ENCODE peak calls at places on chromosomes 6 and 20, in four cellular contexts. Q is body of pancreas; G is PC-9; O is naive thymus-derived CD4-positive, alpha-beta T cell. M is an unnamed sample. For H3K27me3, the result is how much of the 10 kb centered on the place peaks cover.

GRCh38 chr6:76706086-76706485 is 633.6 kb upstream of the IMPG1 start:
- DNase-seq in G (no peak), O (no peak), Q (no peak), M (no peak)

GRCh38 chr6:37206674-37207073 is 36.7 kb downstream of the PIM1 start:
- DNase-seq in G (no peak), Q (no peak), O (no peak), M (no peak)

GRCh38 chr6:149445095-149445466 is 39.7 kb downstream of the ZC3H12D start:
- DNase-seq in Q (no peak), G (no peak), O (no peak), M (no peak)

GRCh38 chr20:15031546-15032351 is 694.3 kb upstream of the FLRT3 start:
- DNase-seq in G (no peak), O (no peak), Q (no peak), M (peak)

GRCh38 chr6:35808688-35809087 is 3.5 kb downstream of the LHFPL5 start:
- DNase-seq in Q (no peak), O (no peak), G (no peak), M (no peak)

GRCh38 chr20:15675813-15676484 is 897.3 kb downstream of the KIF16B start:
- DNase-seq in O (no peak), Q (no peak), G (no peak), M (no peak)

GRCh38 chr6:116764961-116765841 is at the start of gene FAM162B:
- DNase-seq in G (no peak), Q (peak), O (no peak), M (peak)

GRCh38 chr6:109794201-109794926 is 103.3 kb downstream of the FIG4 start:
- DNase-seq in G (peak), O (no peak), Q (no peak), M (no peak)

GRCh38 chr6:63783096-63783495 is 147.5 kb downstream of the PHF3 start:
- DNase-seq in G (no peak), Q (peak), O (no peak), M (no peak)

GRCh38 chr20:4808872-4809271 is 87.2 kb downstream of the PRND start:
- DNase-seq in Q (no peak), G (no peak), O (no peak), M (no peak)

GRCh38 chr20:4811257-4811656 is 89.5 kb downstream of the PRND start:
- DNase-seq in Q (peak), G (no peak), O (no peak), M (no peak)

GRCh38 chr20:4811661-4812181 is 90.0 kb downstream of the PRND start:
- DNase-seq in O (peak), Q (peak), G (no peak), M (peak)

GRCh38 chr20:4810446-4811019 is 88.8 kb downstream of the PRND start:
- DNase-seq in G (no peak), O (no peak), Q (peak), M (peak)

GRCh38 chr20:4809707-4810106 is 88.0 kb downstream of the PRND start:
- DNase-seq in G (no peak), O (no peak), Q (no peak), M (no peak)
- H3K27ac ChIP-seq in G (no peak), O (peak), Q (no peak), M (no peak)

DNA sequence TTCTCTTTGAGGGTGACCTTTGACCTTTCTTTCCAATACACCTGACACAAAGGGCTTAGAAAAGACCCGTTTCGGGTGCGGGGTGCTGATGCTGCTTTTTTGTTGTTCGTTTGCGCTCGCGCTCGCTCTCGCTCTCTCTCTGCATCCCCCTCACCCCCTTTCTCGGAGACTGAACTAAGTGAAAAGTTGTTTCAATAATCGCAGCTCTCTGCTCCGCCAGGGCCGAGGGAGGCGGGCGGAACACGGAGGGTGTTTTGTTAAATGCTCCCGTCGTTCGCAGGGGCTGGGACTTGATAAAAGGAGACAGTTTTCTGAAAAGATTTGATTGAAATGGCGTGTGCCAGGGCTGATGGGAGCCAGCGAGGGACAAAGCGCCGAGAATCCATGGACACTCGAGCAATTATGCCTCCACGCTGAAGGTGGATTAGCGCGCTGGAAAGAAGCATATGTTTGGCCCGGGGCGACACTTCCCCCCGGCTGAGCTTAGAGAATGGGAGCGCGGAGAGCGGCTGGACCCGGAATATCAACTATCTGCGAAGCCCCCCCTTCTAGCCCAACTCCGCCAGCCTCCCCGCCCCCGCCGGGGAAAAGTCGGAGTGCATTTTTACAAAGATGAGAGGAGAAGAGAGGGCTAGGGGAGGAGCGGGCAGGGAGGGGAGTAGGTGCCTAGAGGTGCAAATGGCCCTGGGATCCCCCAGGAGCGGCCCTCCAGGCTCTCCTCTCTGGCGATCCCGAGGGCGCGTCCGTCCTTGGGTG is 25.0 kb downstream of the TFAP2A start:
- DNase-seq in Q (no peak), O (no peak), G (no peak), M (no peak)
- H3K27me3 ChIP-seq in Q (under half), O (half or more), G (under half), M (under half)

GRCh38 chr20:50308166-50308512 is 117.5 kb downstream of the CEBPB start:
- DNase-seq in O (no peak), Q (no peak), G (no peak), M (no peak)

GRCh38 chr20:50305636-50306477 is 115.2 kb downstream of the CEBPB start:
- DNase-seq in Q (peak), O (no peak), G (peak), M (peak)

GRCh38 chr20:50308513-50309279 is 118.1 kb downstream of the CEBPB start:
- DNase-seq in Q (peak), O (no peak), G (peak), M (peak)

GRCh38 chr20:50304883-50305635 is 114.4 kb downstream of the CEBPB start:
- DNase-seq in G (no peak), Q (peak), O (no peak), M (peak)

GRCh38 chr20:50306478-50307423 is 116.1 kb downstream of the CEBPB start:
- DNase-seq in G (no peak), O (no peak), Q (no peak), M (no peak)
- H3K27ac ChIP-seq in G (peak), O (no peak), Q (peak), M (peak)

GRCh38 chr6:136923116-136923953 is 1.2 kb downstream of the SLC35D3 start:
- DNase-seq in Q (no peak), O (no peak), G (no peak), M (peak)

GRCh38 chr6:136922680-136922996 is 537 bp downstream of the SLC35D3 start:
- DNase-seq in G (no peak), Q (no peak), O (no peak), M (no peak)

GRCh38 chr6:136923954-136924291 is 1.8 kb downstream of the SLC35D3 start:
- DNase-seq in Q (no peak), G (no peak), O (no peak), M (no peak)

GRCh38 chr6:136927313-136927712 is 5.2 kb downstream of the SLC35D3 start:
- DNase-seq in G (no peak), Q (no peak), O (peak), M (no peak)

DNA sequence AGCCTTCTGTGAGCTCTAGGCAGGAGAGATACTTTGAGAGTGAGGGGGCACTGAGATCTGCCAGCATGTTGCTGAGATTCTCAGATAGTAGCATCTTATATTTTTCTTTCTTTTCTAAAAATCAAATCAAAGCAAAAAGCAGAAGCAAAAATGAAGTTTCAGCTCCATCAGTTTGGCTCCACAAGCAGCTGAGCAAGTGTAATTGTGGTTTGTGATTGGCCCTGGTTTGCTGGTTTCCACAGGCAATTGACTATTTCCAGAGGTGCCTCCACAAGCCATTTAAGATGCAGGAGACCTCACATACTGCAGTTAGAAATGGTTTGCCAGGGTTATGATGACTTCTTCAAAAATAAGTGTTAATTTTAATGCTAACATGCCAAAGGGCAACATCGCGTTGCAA is 4.3 kb downstream of the SLC35D3 start:
- DNase-seq in G (no peak), O (no peak), Q (no peak), M (no peak)
- H3K27me3 ChIP-seq in G (under half), O (under half), Q (under half), M (under half)

DNA sequence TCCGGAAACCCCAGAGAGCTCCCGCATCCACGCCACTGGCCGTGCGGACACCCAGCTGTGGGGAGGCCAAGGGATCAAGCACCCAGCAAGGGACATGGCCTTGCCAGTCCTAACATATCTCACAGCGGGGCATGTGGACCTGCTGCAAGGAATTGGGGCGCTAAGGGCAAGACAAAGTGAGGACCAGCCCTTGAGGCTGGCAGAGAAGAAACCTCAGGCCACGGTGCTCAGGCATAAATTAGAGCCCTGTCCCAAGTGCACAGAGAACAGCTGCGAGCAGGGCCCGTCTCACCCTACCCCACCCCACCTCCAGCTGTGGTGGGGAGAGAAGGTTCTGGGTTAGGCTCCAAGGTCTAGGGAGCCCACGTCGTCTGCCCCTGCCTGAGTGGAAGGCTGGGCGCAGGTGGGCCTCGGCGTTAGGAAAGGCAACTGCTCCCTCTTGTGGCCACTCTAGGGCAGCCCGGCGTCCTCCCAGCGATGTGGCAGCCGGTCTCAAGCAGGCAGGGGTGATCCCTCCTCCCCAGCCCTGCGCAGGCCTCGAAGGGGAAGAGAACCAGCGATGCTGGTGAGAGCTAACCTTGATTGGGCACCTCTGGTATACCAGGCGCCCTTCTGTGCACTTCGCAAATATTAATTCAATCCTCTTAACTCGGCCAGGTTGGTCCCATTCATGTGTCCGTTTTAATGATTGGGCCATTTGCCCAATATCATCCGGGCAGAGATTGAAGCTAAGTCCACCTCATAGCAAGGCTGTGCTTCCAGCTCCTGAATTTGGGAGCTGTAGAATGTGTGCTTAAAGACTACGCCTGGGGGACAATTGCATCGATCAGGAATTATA is 235.8 kb downstream of the NFATC2 start:
- DNase-seq in O (peak), G (no peak), Q (peak), M (peak)
- H3K27ac ChIP-seq in O (no peak), G (no peak), Q (no peak), M (no peak)

GRCh38 chr6:161578478-161578877 is 304.6 kb upstream of the AGPAT4 start:
- DNase-seq in G (no peak), O (no peak), Q (no peak), M (no peak)
- H3K27me3 ChIP-seq in G (under half), O (under half), Q (under half), M (under half)

DNA sequence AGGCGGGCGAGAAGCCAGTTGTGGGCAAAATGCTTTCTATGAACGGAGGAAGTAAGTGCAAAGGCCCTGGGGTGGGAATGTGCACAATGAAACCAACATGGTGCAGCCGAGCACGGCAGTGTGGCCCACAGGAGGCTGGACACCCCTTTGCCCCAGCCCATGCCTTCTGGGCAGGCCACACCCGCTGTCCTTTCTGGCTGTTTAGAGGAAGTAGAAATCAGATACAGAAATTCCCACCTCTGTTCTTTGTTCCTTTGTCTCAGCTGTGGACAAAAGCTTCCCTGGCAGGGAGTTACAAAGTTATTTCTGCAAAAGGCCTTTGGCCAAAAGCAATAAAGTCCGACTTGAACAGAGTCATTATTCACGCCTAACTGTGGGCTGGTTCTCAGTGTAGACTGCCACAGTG is 11.9 kb downstream of the SULF2 start:
- DNase-seq in O (no peak), G (no peak), Q (peak), M (peak)
- H3K27ac ChIP-seq in O (no peak), G (no peak), Q (peak), M (peak)

GRCh38 chr20:51029963-51030930 is 7.3 kb upstream of the KCNG1 start:
- DNase-seq in G (no peak), Q (no peak), O (no peak), M (peak)
- H3K27me3 ChIP-seq in G (half or more), Q (under half), O (under half), M (under half)

DNA sequence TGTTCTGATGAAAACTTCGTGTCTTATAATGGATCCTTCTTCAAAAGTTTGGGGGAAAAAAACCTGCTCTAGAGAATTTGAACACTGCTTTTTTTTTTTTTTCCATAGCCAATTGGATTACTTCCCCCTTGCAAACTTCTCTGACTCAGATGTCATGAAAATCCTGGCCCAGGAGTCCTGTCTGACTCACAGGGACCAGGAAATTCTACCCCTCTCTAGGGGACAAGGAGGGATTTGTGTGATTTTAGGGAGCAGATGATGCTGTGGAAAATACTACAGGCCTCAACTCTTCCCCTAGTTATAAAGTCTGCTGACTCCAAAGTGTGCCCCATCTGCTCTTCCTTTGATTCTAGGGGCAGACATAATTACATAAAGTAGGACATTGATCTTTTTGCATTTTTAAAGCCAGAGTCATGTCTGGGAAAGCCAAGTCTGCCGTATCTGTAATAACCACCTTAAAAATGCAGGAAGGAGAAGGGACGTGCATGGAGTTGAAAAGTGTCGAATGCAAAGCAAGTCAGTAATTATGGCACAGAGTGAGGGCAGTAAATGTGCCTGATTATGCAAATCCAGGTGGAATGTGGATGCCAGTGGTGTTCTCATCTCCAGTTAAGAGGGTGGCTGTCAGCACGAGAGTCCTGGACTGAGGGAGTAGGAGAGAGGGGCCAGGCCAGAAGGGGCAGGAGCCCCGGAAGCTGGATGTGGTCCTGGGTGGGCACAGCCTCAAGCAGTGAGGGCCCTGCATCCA is 144.3 kb upstream of the SULF2 start:
- DNase-seq in Q (no peak), G (peak), O (no peak), M (no peak)
- H3K27ac ChIP-seq in Q (no peak), G (peak), O (no peak), M (no peak)

GRCh38 chr6:165843121-165843520 is 180.1 kb upstream of the PDE10A start:
- DNase-seq in G (no peak), Q (no peak), O (no peak), M (no peak)
- H3K27me3 ChIP-seq in G (half or more), Q (under half), O (under half), M (under half)